ENCODE peak calls at places on chromosomes 12 and 14, in six cellular contexts. H, X, I, R, P and Q are unnamed samples.
A peak's percentile ranks its signal among the peaks of the same experiment; 100 is the strongest.

GRCh38 chr14:39731912-39732311 is 299.7 kb upstream of the FBXO33 start:
- ATAC-seq in H (no peak), X (no peak), I (no peak), R (no peak), P (no peak), Q (no peak)

GRCh38 chr12:130849561-130850417 is 10.7 kb upstream of the STX2 start:
- ATAC-seq in H (no peak), X (peak; percentile 71), I (no peak), R (peak; percentile 87), P (no peak), Q (no peak)

GRCh38 chr14:69423279-69423678 is 24.8 kb downstream of the SLC39A9 start:
- ATAC-seq in H (no peak), X (no peak), I (no peak), R (no peak), P (no peak), Q (no peak)

GRCh38 chr14:85531594-85532391 is 1.8 kb downstream of the FLRT2 start:
- ATAC-seq in H (peak; percentile 44), X (peak; percentile 43), I (no peak), R (peak; percentile 12), P (no peak), Q (no peak)

GRCh38 chr14:52876806-52877205 is 74.0 kb downstream of the FERMT2 start:
- ATAC-seq in H (no peak), X (no peak), I (no peak), R (no peak), P (no peak), Q (no peak)

GRCh38 chr14:97458302-97459137 is 661.3 kb downstream of the VRK1 start:
- ATAC-seq in H (no peak), X (peak; percentile 80), I (peak; percentile 78), R (peak; percentile 42), P (peak; percentile 86), Q (no peak)

GRCh38 chr12:79415754-79416435 is 274.9 kb downstream of the PAWR start:
- ATAC-seq in H (no peak), X (peak; percentile 82), I (no peak), R (peak; percentile 80), P (no peak), Q (no peak)

GRCh38 chr12:19125325-19125724 is 4.2 kb upstream of the PLEKHA5 start:
- ATAC-seq in H (no peak), X (no peak), I (no peak), R (no peak), P (no peak), Q (no peak)

GRCh38 chr12:29082522-29082921 is 66.6 kb upstream of the FAR2 start:
- ATAC-seq in H (no peak), X (no peak), I (peak; percentile 79), R (no peak), P (no peak), Q (no peak)

GRCh38 chr12:2963760-2964292 is 4.6 kb downstream of the TEAD4 start:
- ATAC-seq in H (peak; percentile 19), X (no peak), I (no peak), R (no peak), P (no peak), Q (no peak)

GRCh38 chr12:52975204-52975603 is 26.3 kb downstream of the KRT18 start:
- ATAC-seq in H (no peak), X (no peak), I (no peak), R (no peak), P (no peak), Q (no peak)

GRCh38 chr12:104177663-104178501 is 37.7 kb upstream of the TXNRD1 start:
- ATAC-seq in H (peak; percentile 72), X (peak; percentile 71), I (peak; percentile 59), R (peak; percentile 28), P (peak; percentile 67), Q (no peak)

GRCh38 chr12:53428741-53429140 is 5.1 kb downstream of the AMHR2 start:
- ATAC-seq in H (no peak), X (no peak), I (no peak), R (no peak), P (no peak), Q (no peak)

GRCh38 chr14:90514015-90514398 is 117.2 kb downstream of the CALM1 start:
- ATAC-seq in H (no peak), X (peak; percentile 1), I (no peak), R (no peak), P (no peak), Q (no peak)

GRCh38 chr12:78929075-78929418 is 64.5 kb downstream of the SYT1 start:
- ATAC-seq in H (no peak), X (no peak), I (no peak), R (no peak), P (no peak), Q (no peak)

GRCh38 chr14:99508896-99509629 is 27.9 kb downstream of the CCNK start:
- ATAC-seq in H (peak; percentile 89), X (peak; percentile 75), I (no peak), R (peak; percentile 77), P (no peak), Q (no peak)

GRCh38 chr12:67161322-67161918 is 107.7 kb upstream of the CAND1 start:
- ATAC-seq in H (peak; percentile 58), X (peak; percentile 76), I (peak; percentile 43), R (peak; percentile 63), P (peak; percentile 45), Q (no peak)

GRCh38 chr12:71684081-71684480 is 1.8 kb upstream of the TMEM19 start:
- ATAC-seq in H (no peak), X (no peak), I (no peak), R (no peak), P (peak; percentile 6), Q (no peak)

GRCh38 chr12:45959025-45959424 is 31.3 kb downstream of the SCAF11 start:
- ATAC-seq in H (no peak), X (no peak), I (no peak), R (no peak), P (no peak), Q (no peak)

GRCh38 chr12:110316861-110317260 is 35.8 kb downstream of the ATP2A2 start:
- ATAC-seq in H (peak; percentile 33), X (peak; percentile 47), I (no peak), R (no peak), P (no peak), Q (no peak)

GRCh38 chr12:84658877-84659276 is 253.7 kb downstream of the SLC6A15 start:
- ATAC-seq in H (no peak), X (no peak), I (no peak), R (no peak), P (no peak), Q (no peak)

GRCh38 chr12:54708836-54709235 is 60.7 kb upstream of the DCD start:
- ATAC-seq in H (no peak), X (no peak), I (no peak), R (no peak), P (no peak), Q (no peak)

GRCh38 chr12:45337835-45338234 is 121.9 kb downstream of the ANO6 start:
- ATAC-seq in H (no peak), X (no peak), I (no peak), R (no peak), P (no peak), Q (no peak)

GRCh38 chr12:131261906-131262305 is 308.2 kb downstream of the ADGRD1 start:
- ATAC-seq in H (no peak), X (no peak), I (no peak), R (no peak), P (no peak), Q (no peak)

GRCh38 chr14:93956514-93957332 is 19.6 kb downstream of the ASB2 start:
- ATAC-seq in H (peak; percentile 21), X (no peak), I (no peak), R (no peak), P (no peak), Q (no peak)

GRCh38 chr12:32595251-32595650 is 83.8 kb upstream of the DNM1L start:
- ATAC-seq in H (no peak), X (no peak), I (no peak), R (no peak), P (no peak), Q (no peak)

GRCh38 chr12:39372204-39372925 is 70.6 kb downstream of the KIF21A start:
- ATAC-seq in H (no peak), X (no peak), I (peak; percentile 42), R (peak; percentile 52), P (no peak), Q (peak; percentile 24)

GRCh38 chr12:52691076-52691764 is 11.0 kb upstream of the KRT1 start:
- ATAC-seq in H (no peak), X (peak; percentile 61), I (peak; percentile 44), R (no peak), P (peak; percentile 53), Q (peak; percentile 53)

GRCh38 chr12:24135158-24135850 is 185.8 kb upstream of the SOX5 start:
- ATAC-seq in H (no peak), X (no peak), I (no peak), R (no peak), P (no peak), Q (no peak)

GRCh38 chr14:104107611-104108569 is 22.4 kb downstream of the ASPG start:
- ATAC-seq in H (no peak), X (peak; percentile 29), I (no peak), R (no peak), P (no peak), Q (no peak)

GRCh38 chr12:11877869-11878780 is 192.6 kb upstream of the BCL2L14 start:
- ATAC-seq in H (peak; percentile 74), X (peak; percentile 81), I (no peak), R (peak; percentile 75), P (no peak), Q (no peak)

GRCh38 chr12:89179983-89180382 is 172.3 kb downstream of the DUSP6 start:
- ATAC-seq in H (peak; percentile 34), X (peak; percentile 61), I (no peak), R (no peak), P (no peak), Q (no peak)

GRCh38 chr12:25276199-25276937 is 25.6 kb upstream of the KRAS start:
- ATAC-seq in H (peak; percentile 53), X (peak; percentile 85), I (peak; percentile 93), R (peak; percentile 80), P (no peak), Q (no peak)

GRCh38 chr14:78170203-78170602 is at the start of gene NRXN3:
- ATAC-seq in H (no peak), X (no peak), I (no peak), R (no peak), P (no peak), Q (no peak)

GRCh38 chr12:116710367-116710766 is 27.5 kb downstream of the SPRING1 start:
- ATAC-seq in H (no peak), X (no peak), I (no peak), R (no peak), P (no peak), Q (no peak)

GRCh38 chr14:25055998-25056687 is 6.2 kb upstream of the STXBP6 start:
- ATAC-seq in H (no peak), X (no peak), I (no peak), R (no peak), P (no peak), Q (no peak)

GRCh38 chr12:26861690-26862089 is 28.7 kb upstream of the ITPR2 start:
- ATAC-seq in H (no peak), X (no peak), I (no peak), R (no peak), P (no peak), Q (no peak)